ENCODE peak calls at places on chromosome 18, in four cellular contexts. One of them, this sample, is unnamed.
A peak's percentile ranks its signal among the peaks of the same experiment; 100 is the strongest.

GRCh38 chr18:5058768-5059539 is 138.1 kb downstream of the AKAIN1 start:
- DNase-seq in NCI-H2171 treated with DMSO at 0.1 percent for 48 hours: no peak
- DNase-seq in left ventricle myocardium inferior: peak; percentile 17
- DNase-seq in posterior cingulate gyrus: no peak
- DNase-seq in this sample: no peak

GRCh38 chr18:50722311-50722710 is 97.5 kb downstream of the MRO start:
- DNase-seq in NCI-H2171 treated with DMSO at 0.1 percent for 48 hours: no peak
- DNase-seq in left ventricle myocardium inferior: no peak
- DNase-seq in posterior cingulate gyrus: no peak
- DNase-seq in this sample: no peak

GRCh38 chr18:3814840-3815239 is 364.9 kb downstream of the TGIF1 start:
- DNase-seq in NCI-H2171 treated with DMSO at 0.1 percent for 48 hours: no peak
- DNase-seq in left ventricle myocardium inferior: no peak
- DNase-seq in posterior cingulate gyrus: no peak
- DNase-seq in this sample: no peak

GRCh38 chr18:22167091-22167470 is 2.3 kb upstream of the GATA6 start:
- DNase-seq in NCI-H2171 treated with DMSO at 0.1 percent for 48 hours: no peak
- DNase-seq in left ventricle myocardium inferior: peak; percentile 57
- DNase-seq in posterior cingulate gyrus: no peak
- DNase-seq in this sample: no peak

GRCh38 chr18:58315739-58316215 is 271.8 kb downstream of the NEDD4L start:
- DNase-seq in NCI-H2171 treated with DMSO at 0.1 percent for 48 hours: no peak
- DNase-seq in left ventricle myocardium inferior: peak; percentile 36
- DNase-seq in posterior cingulate gyrus: no peak
- DNase-seq in this sample: no peak

GRCh38 chr18:42051411-42051810 is 96.4 kb downstream of the PIK3C3 start:
- DNase-seq in NCI-H2171 treated with DMSO at 0.1 percent for 48 hours: no peak
- DNase-seq in left ventricle myocardium inferior: no peak
- DNase-seq in posterior cingulate gyrus: no peak
- DNase-seq in this sample: no peak

GRCh38 chr18:55579471-55579870 is 8.5 kb downstream of the TCF4 start:
- DNase-seq in NCI-H2171 treated with DMSO at 0.1 percent for 48 hours: no peak
- DNase-seq in left ventricle myocardium inferior: no peak
- DNase-seq in posterior cingulate gyrus: no peak
- DNase-seq in this sample: no peak

GRCh38 chr18:50726960-50727589 is 92.7 kb downstream of the MRO start:
- DNase-seq in NCI-H2171 treated with DMSO at 0.1 percent for 48 hours: peak; percentile 84
- DNase-seq in left ventricle myocardium inferior: no peak
- DNase-seq in posterior cingulate gyrus: peak; percentile 49
- DNase-seq in this sample: peak; percentile 44

GRCh38 chr18:32911660-32912284 is 138.9 kb upstream of the KLHL14 start:
- DNase-seq in NCI-H2171 treated with DMSO at 0.1 percent for 48 hours: no peak
- DNase-seq in left ventricle myocardium inferior: no peak
- DNase-seq in posterior cingulate gyrus: no peak
- DNase-seq in this sample: no peak

GRCh38 chr18:65852273-65852672 is 101.5 kb downstream of the CDH7 start:
- DNase-seq in NCI-H2171 treated with DMSO at 0.1 percent for 48 hours: no peak
- DNase-seq in left ventricle myocardium inferior: no peak
- DNase-seq in posterior cingulate gyrus: no peak
- DNase-seq in this sample: no peak

GRCh38 chr18:44765451-44765850 is 84.8 kb downstream of the SETBP1 start:
- DNase-seq in NCI-H2171 treated with DMSO at 0.1 percent for 48 hours: peak; percentile 47
- DNase-seq in left ventricle myocardium inferior: no peak
- DNase-seq in posterior cingulate gyrus: no peak
- DNase-seq in this sample: no peak

GRCh38 chr18:79353238-79353637 is 42.5 kb upstream of the NFATC1 start:
- DNase-seq in NCI-H2171 treated with DMSO at 0.1 percent for 48 hours: no peak
- DNase-seq in left ventricle myocardium inferior: no peak
- DNase-seq in posterior cingulate gyrus: peak; percentile 54
- DNase-seq in this sample: no peak

GRCh38 chr18:6876646-6877045 is 147.1 kb downstream of the ARHGAP28 start:
- DNase-seq in NCI-H2171 treated with DMSO at 0.1 percent for 48 hours: no peak
- DNase-seq in left ventricle myocardium inferior: no peak
- DNase-seq in posterior cingulate gyrus: no peak
- DNase-seq in this sample: no peak

GRCh38 chr18:22171839-22172582 is 2.6 kb downstream of the GATA6 start:
- DNase-seq in NCI-H2171 treated with DMSO at 0.1 percent for 48 hours: no peak
- DNase-seq in left ventricle myocardium inferior: no peak
- DNase-seq in posterior cingulate gyrus: no peak
- DNase-seq in this sample: no peak

GRCh38 chr18:22838221-22838620 is 94.9 kb upstream of the RBBP8 start:
- DNase-seq in NCI-H2171 treated with DMSO at 0.1 percent for 48 hours: no peak
- DNase-seq in left ventricle myocardium inferior: no peak
- DNase-seq in posterior cingulate gyrus: no peak
- DNase-seq in this sample: no peak

GRCh38 chr18:61322265-61322873 is 10.9 kb upstream of the CDH20 start:
- DNase-seq in NCI-H2171 treated with DMSO at 0.1 percent for 48 hours: peak; percentile 43
- DNase-seq in left ventricle myocardium inferior: peak; percentile 40
- DNase-seq in posterior cingulate gyrus: peak; percentile 77
- DNase-seq in this sample: no peak

GRCh38 chr18:63131106-63131943 is 188.2 kb downstream of the BCL2 start:
- DNase-seq in NCI-H2171 treated with DMSO at 0.1 percent for 48 hours: no peak
- DNase-seq in left ventricle myocardium inferior: no peak
- DNase-seq in posterior cingulate gyrus: peak; percentile 42
- DNase-seq in this sample: no peak

GRCh38 chr18:35097763-35098162 is 56.5 kb downstream of the MAPRE2 start:
- DNase-seq in NCI-H2171 treated with DMSO at 0.1 percent for 48 hours: no peak
- DNase-seq in left ventricle myocardium inferior: no peak
- DNase-seq in posterior cingulate gyrus: no peak
- DNase-seq in this sample: no peak

GRCh38 chr18:59743561-59743960 is 46.3 kb upstream of the CCBE1 start:
- DNase-seq in NCI-H2171 treated with DMSO at 0.1 percent for 48 hours: no peak
- DNase-seq in left ventricle myocardium inferior: no peak
- DNase-seq in posterior cingulate gyrus: no peak
- DNase-seq in this sample: no peak

GRCh38 chr18:40109251-40110049 is 1845.6 kb upstream of the PIK3C3 start:
- DNase-seq in NCI-H2171 treated with DMSO at 0.1 percent for 48 hours: peak; percentile 46
- DNase-seq in left ventricle myocardium inferior: no peak
- DNase-seq in posterior cingulate gyrus: no peak
- DNase-seq in this sample: no peak

GRCh38 chr18:3688682-3689081 is 238.7 kb downstream of the TGIF1 start:
- DNase-seq in NCI-H2171 treated with DMSO at 0.1 percent for 48 hours: peak; percentile 37
- DNase-seq in left ventricle myocardium inferior: no peak
- DNase-seq in posterior cingulate gyrus: no peak
- DNase-seq in this sample: no peak

GRCh38 chr18:499351-500229 is 911 bp downstream of the COLEC12 start:
- DNase-seq in NCI-H2171 treated with DMSO at 0.1 percent for 48 hours: peak; percentile 23
- DNase-seq in left ventricle myocardium inferior: no peak
- DNase-seq in posterior cingulate gyrus: no peak
- DNase-seq in this sample: no peak

GRCh38 chr18:60232541-60232940 is 140.0 kb downstream of the MC4R start:
- DNase-seq in NCI-H2171 treated with DMSO at 0.1 percent for 48 hours: peak; percentile 17
- DNase-seq in left ventricle myocardium inferior: no peak
- DNase-seq in posterior cingulate gyrus: no peak
- DNase-seq in this sample: no peak

GRCh38 chr18:70172225-70172624 is 33.3 kb downstream of the RTTN start:
- DNase-seq in NCI-H2171 treated with DMSO at 0.1 percent for 48 hours: no peak
- DNase-seq in left ventricle myocardium inferior: no peak
- DNase-seq in posterior cingulate gyrus: no peak
- DNase-seq in this sample: no peak

GRCh38 chr18:10278265-10278664 is 176.2 kb upstream of the APCDD1 start:
- DNase-seq in NCI-H2171 treated with DMSO at 0.1 percent for 48 hours: no peak
- DNase-seq in left ventricle myocardium inferior: no peak
- DNase-seq in posterior cingulate gyrus: no peak
- DNase-seq in this sample: no peak

GRCh38 chr18:79683626-79684282 is 4.2 kb downstream of the CTDP1 start:
- DNase-seq in NCI-H2171 treated with DMSO at 0.1 percent for 48 hours: no peak
- DNase-seq in left ventricle myocardium inferior: no peak
- DNase-seq in posterior cingulate gyrus: no peak
- DNase-seq in this sample: no peak

GRCh38 chr18:22817844-22818243 is 115.3 kb upstream of the RBBP8 start:
- DNase-seq in NCI-H2171 treated with DMSO at 0.1 percent for 48 hours: no peak
- DNase-seq in left ventricle myocardium inferior: no peak
- DNase-seq in posterior cingulate gyrus: no peak
- DNase-seq in this sample: no peak

GRCh38 chr18:62693659-62694058 is 21.7 kb upstream of the PHLPP1 start:
- DNase-seq in NCI-H2171 treated with DMSO at 0.1 percent for 48 hours: no peak
- DNase-seq in left ventricle myocardium inferior: no peak
- DNase-seq in posterior cingulate gyrus: no peak
- DNase-seq in this sample: no peak

GRCh38 chr18:11259421-11259820 is 110.1 kb upstream of the PIEZO2 start:
- DNase-seq in NCI-H2171 treated with DMSO at 0.1 percent for 48 hours: no peak
- DNase-seq in left ventricle myocardium inferior: peak; percentile 36
- DNase-seq in posterior cingulate gyrus: no peak
- DNase-seq in this sample: no peak

GRCh38 chr18:79413901-79414300 is 18.2 kb downstream of the NFATC1 start:
- DNase-seq in NCI-H2171 treated with DMSO at 0.1 percent for 48 hours: no peak
- DNase-seq in left ventricle myocardium inferior: peak; percentile 12
- DNase-seq in posterior cingulate gyrus: no peak
- DNase-seq in this sample: no peak

GRCh38 chr18:7089369-7089768 is 28.2 kb downstream of the LAMA1 start:
- DNase-seq in NCI-H2171 treated with DMSO at 0.1 percent for 48 hours: no peak
- DNase-seq in left ventricle myocardium inferior: no peak
- DNase-seq in posterior cingulate gyrus: no peak
- DNase-seq in this sample: no peak

GRCh38 chr18:13141209-13141608 is 77.4 kb upstream of the LDLRAD4 start:
- DNase-seq in NCI-H2171 treated with DMSO at 0.1 percent for 48 hours: no peak
- DNase-seq in left ventricle myocardium inferior: no peak
- DNase-seq in posterior cingulate gyrus: no peak
- DNase-seq in this sample: no peak

GRCh38 chr18:75815767-75816166 is 388.3 kb upstream of the SMIM21 start:
- DNase-seq in NCI-H2171 treated with DMSO at 0.1 percent for 48 hours: no peak
- DNase-seq in left ventricle myocardium inferior: no peak
- DNase-seq in posterior cingulate gyrus: no peak
- DNase-seq in this sample: no peak

GRCh38 chr18:154151-154550 is 4.2 kb upstream of the USP14 start:
- DNase-seq in NCI-H2171 treated with DMSO at 0.1 percent for 48 hours: no peak
- DNase-seq in left ventricle myocardium inferior: no peak
- DNase-seq in posterior cingulate gyrus: no peak
- DNase-seq in this sample: no peak

GRCh38 chr18:61025596-61025995 is 307.6 kb upstream of the CDH20 start:
- DNase-seq in NCI-H2171 treated with DMSO at 0.1 percent for 48 hours: no peak
- DNase-seq in left ventricle myocardium inferior: no peak
- DNase-seq in posterior cingulate gyrus: no peak
- DNase-seq in this sample: no peak